ENCODE peak calls at places on chromosomes 2 and 18, in four cellular contexts. One of them, this sample, is unnamed.
A peak's percentile ranks its signal among the peaks of the same experiment; 100 is the strongest.

GRCh38 chr18:58754544-58755068 is 83.3 kb downstream of the MALT1 start:
- DNase-seq in H1: no peak
- DNase-seq in HepG2: no peak
- DNase-seq in GM12878: no peak
- DNase-seq in this sample: no peak

GRCh38 chr2:197256771-197257170 is 53.8 kb downstream of the ANKRD44 start:
- DNase-seq in H1: no peak
- DNase-seq in HepG2: no peak
- DNase-seq in GM12878: no peak
- DNase-seq in this sample: no peak

GRCh38 chr2:218956039-218956438 is 3.4 kb upstream of the CDK5R2 start:
- DNase-seq in GM12878: no peak
- DNase-seq in HepG2: no peak
- DNase-seq in H1: no peak
- DNase-seq in this sample: no peak

GRCh38 chr18:73407506-73407905 is 539.7 kb upstream of the NETO1 start:
- DNase-seq in H1: no peak
- DNase-seq in GM12878: no peak
- DNase-seq in HepG2: no peak
- DNase-seq in this sample: no peak

GRCh38 chr2:96342085-96342484 is 6.5 kb downstream of the NCAPH start:
- DNase-seq in H1: no peak
- DNase-seq in GM12878: no peak
- DNase-seq in HepG2: peak; percentile 67
- DNase-seq in this sample: no peak

GRCh38 chr2:31694444-31694843 is 113.7 kb upstream of the SRD5A2 start:
- DNase-seq in H1: no peak
- DNase-seq in GM12878: no peak
- DNase-seq in HepG2: peak; percentile 43
- DNase-seq in this sample: peak; percentile 21

GRCh38 chr18:70044626-70045025 is 97.0 kb upstream of the CD226 start:
- DNase-seq in H1: no peak
- DNase-seq in GM12878: no peak
- DNase-seq in HepG2: no peak
- DNase-seq in this sample: no peak

GRCh38 chr2:124180635-124181034 is 155.5 kb downstream of the CNTNAP5 start:
- DNase-seq in H1: no peak
- DNase-seq in HepG2: no peak
- DNase-seq in GM12878: no peak
- DNase-seq in this sample: no peak

GRCh38 chr2:155250800-155251199 is 552.3 kb downstream of the KCNJ3 start:
- DNase-seq in H1: no peak
- DNase-seq in HepG2: peak; percentile 9
- DNase-seq in GM12878: no peak
- DNase-seq in this sample: peak; percentile 13

GRCh38 chr2:208373460-208374089 is 33.0 kb upstream of the PTH2R start:
- DNase-seq in HepG2: peak; percentile 43
- DNase-seq in GM12878: no peak
- DNase-seq in H1: no peak
- DNase-seq in this sample: peak; percentile 64

GRCh38 chr2:151632993-151633592 is 101.2 kb downstream of the NEB start:
- DNase-seq in HepG2: peak; percentile 31
- DNase-seq in H1: no peak
- DNase-seq in GM12878: no peak
- DNase-seq in this sample: no peak

GRCh38 chr2:191128172-191128910 is 22.5 kb downstream of the STAT4 start:
- DNase-seq in HepG2: no peak
- DNase-seq in GM12878: no peak
- DNase-seq in H1: no peak
- DNase-seq in this sample: no peak

GRCh38 chr2:239462671-239463506 is 62.1 kb upstream of the HDAC4 start:
- DNase-seq in HepG2: no peak
- DNase-seq in H1: peak; percentile 20
- DNase-seq in GM12878: no peak
- DNase-seq in this sample: no peak

GRCh38 chr2:183010112-183010511 is 28.1 kb downstream of the NCKAP1 start:
- DNase-seq in GM12878: no peak
- DNase-seq in HepG2: no peak
- DNase-seq in H1: peak; percentile 67
- DNase-seq in this sample: peak; percentile 69

GRCh38 chr2:84958135-84959044 is 12.6 kb upstream of the KCMF1 start:
- DNase-seq in HepG2: peak; percentile 80
- DNase-seq in GM12878: no peak
- DNase-seq in H1: peak; percentile 78
- DNase-seq in this sample: peak; percentile 37

GRCh38 chr2:119645173-119645846 is 33.7 kb upstream of the TMEM177 start:
- DNase-seq in H1: no peak
- DNase-seq in HepG2: no peak
- DNase-seq in GM12878: no peak
- DNase-seq in this sample: no peak

GRCh38 chr18:79772865-79773696 is 24.7 kb upstream of the KCNG2 start:
- DNase-seq in HepG2: no peak
- DNase-seq in H1: peak; percentile 30
- DNase-seq in GM12878: no peak
- DNase-seq in this sample: no peak

GRCh38 chr18:6752200-6752873 is 22.8 kb downstream of the ARHGAP28 start:
- DNase-seq in H1: no peak
- DNase-seq in HepG2: no peak
- DNase-seq in GM12878: no peak
- DNase-seq in this sample: no peak

GRCh38 chr2:8625399-8626283 is 56.2 kb upstream of the ID2 start:
- DNase-seq in HepG2: peak; percentile 96
- DNase-seq in GM12878: no peak
- DNase-seq in H1: no peak
- DNase-seq in this sample: no peak

GRCh38 chr2:59276917-59277316 is 1035.8 kb upstream of the FANCL start:
- DNase-seq in GM12878: no peak
- DNase-seq in H1: no peak
- DNase-seq in HepG2: no peak
- DNase-seq in this sample: no peak

GRCh38 chr2:55155206-55155605 is 76.9 kb downstream of the CLHC1 start:
- DNase-seq in GM12878: no peak
- DNase-seq in H1: no peak
- DNase-seq in HepG2: no peak
- DNase-seq in this sample: no peak

GRCh38 chr2:206701952-206702630 is 16.1 kb downstream of the DYTN start:
- DNase-seq in H1: no peak
- DNase-seq in GM12878: no peak
- DNase-seq in HepG2: no peak
- DNase-seq in this sample: peak; percentile 18

GRCh38 chr18:58831610-58832009 is 33.1 kb upstream of the ZNF532 start:
- DNase-seq in GM12878: no peak
- DNase-seq in HepG2: no peak
- DNase-seq in H1: no peak
- DNase-seq in this sample: no peak

GRCh38 chr18:77101410-77102245 is 31.0 kb downstream of the MBP start:
- DNase-seq in H1: peak; percentile 45
- DNase-seq in GM12878: peak; percentile 61
- DNase-seq in HepG2: no peak
- DNase-seq in this sample: no peak

GRCh38 chr2:43481927-43482542 is 113.8 kb downstream of the THADA start:
- DNase-seq in GM12878: no peak
- DNase-seq in H1: no peak
- DNase-seq in HepG2: no peak
- DNase-seq in this sample: no peak

GRCh38 chr2:200411831-200412230 is 98.0 kb downstream of the KCTD18 start:
- DNase-seq in H1: no peak
- DNase-seq in GM12878: no peak
- DNase-seq in HepG2: peak; percentile 13
- DNase-seq in this sample: no peak

GRCh38 chr2:129061079-129061785 is 742.6 kb upstream of the HS6ST1 start:
- DNase-seq in H1: no peak
- DNase-seq in GM12878: peak; percentile 35
- DNase-seq in HepG2: no peak
- DNase-seq in this sample: no peak

GRCh38 chr2:29751390-29751789 is 170.0 kb downstream of the ALK start:
- DNase-seq in GM12878: no peak
- DNase-seq in H1: no peak
- DNase-seq in HepG2: no peak
- DNase-seq in this sample: no peak

GRCh38 chr2:46915281-46915810 is at the start of gene MCFD2:
- DNase-seq in H1: no peak
- DNase-seq in HepG2: no peak
- DNase-seq in GM12878: no peak
- DNase-seq in this sample: no peak

DNA sequence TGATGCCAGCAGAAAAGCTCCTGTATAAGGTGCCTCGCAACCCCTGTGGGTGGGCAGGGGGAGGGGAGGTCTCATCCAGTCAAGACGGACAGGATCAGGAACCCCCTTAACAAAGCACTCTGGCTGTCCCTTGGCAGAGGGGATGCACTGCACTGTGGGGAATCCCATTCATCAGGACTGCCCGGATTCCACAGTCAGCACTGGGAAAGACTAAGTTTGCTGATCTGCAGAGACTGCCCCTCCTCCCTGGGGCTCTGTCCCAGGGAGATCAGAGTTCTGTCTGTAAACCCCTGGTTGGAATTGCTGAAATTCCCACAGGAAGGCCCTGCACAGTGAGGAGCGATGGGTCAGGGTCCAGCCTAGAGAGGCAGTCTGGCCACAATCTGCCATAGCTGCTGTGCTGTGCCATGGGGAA is 149.5 kb upstream of the RBBP8 start:
- DNase-seq in HepG2: peak; percentile 69
- DNase-seq in GM12878: no peak
- DNase-seq in H1: peak; percentile 48
- DNase-seq in this sample: no peak
- TF ChIP-seq SUZ12 in HepG2: no peak
- TF ChIP-seq SUZ12 in GM12878: no peak
- TF ChIP-seq SUZ12 in H1: no peak
- TF ChIP-seq SUZ12 in this sample: no peak

GRCh38 chr2:20641123-20641985 is 9.5 kb downstream of the HS1BP3 start:
- DNase-seq in HepG2: no peak
- DNase-seq in H1: no peak
- DNase-seq in GM12878: no peak
- DNase-seq in this sample: no peak
- TF ChIP-seq SUZ12 in HepG2: no peak
- TF ChIP-seq SUZ12 in H1: no peak
- TF ChIP-seq SUZ12 in GM12878: no peak
- TF ChIP-seq SUZ12 in this sample: no peak

GRCh38 chr2:3267549-3267867 is 110.1 kb downstream of the EIPR1 start:
- DNase-seq in HepG2: no peak
- DNase-seq in H1: peak; percentile 30
- DNase-seq in GM12878: no peak
- DNase-seq in this sample: no peak
- TF ChIP-seq SUZ12 in HepG2: no peak
- TF ChIP-seq SUZ12 in H1: no peak
- TF ChIP-seq SUZ12 in GM12878: no peak
- TF ChIP-seq SUZ12 in this sample: no peak

DNA sequence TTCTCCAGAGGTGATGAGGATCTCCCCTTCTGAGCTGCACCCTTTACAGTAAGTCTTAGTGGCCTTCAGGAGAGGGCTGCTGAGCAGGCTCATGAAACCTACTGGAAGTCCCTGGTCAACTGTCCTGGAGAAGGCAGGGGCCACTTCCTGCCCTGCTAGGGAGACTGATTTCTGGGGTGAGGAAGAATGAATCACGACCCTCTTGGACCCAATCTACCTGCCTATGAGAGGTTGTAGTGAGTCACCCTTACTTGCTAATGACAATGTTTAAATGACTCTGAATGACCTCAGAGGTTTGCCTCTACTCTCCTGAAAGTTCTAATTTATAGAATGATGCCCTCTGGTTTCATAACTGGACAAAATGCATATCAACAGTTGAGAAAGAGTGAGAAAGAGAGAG is 79.4 kb upstream of the FAM136A start:
- DNase-seq in H1: no peak
- DNase-seq in GM12878: no peak
- DNase-seq in HepG2: no peak
- DNase-seq in this sample: no peak
- TF ChIP-seq SUZ12 in H1: no peak
- TF ChIP-seq SUZ12 in GM12878: no peak
- TF ChIP-seq SUZ12 in HepG2: no peak
- TF ChIP-seq SUZ12 in this sample: no peak

DNA sequence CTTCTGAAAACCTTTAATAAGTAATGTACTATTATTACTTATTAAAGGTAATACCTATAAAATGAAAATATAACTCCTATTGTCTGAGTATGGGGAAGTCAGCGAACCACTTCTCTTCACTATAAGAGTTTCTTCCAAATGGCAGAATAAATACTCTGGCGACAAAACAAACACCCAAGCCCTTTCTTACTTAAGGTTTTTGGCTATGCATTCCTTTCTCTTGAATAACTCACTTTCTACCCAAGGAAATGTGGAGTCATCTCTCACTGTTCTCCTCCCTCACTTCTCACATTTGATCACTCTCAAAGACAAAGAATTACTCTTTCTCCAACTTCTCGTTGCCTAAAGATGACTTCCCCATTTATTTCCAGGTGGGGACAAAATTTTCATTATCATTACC is 816.8 kb upstream of the CRIM1 start:
- DNase-seq in GM12878: no peak
- DNase-seq in H1: no peak
- DNase-seq in HepG2: no peak
- DNase-seq in this sample: no peak
- TF ChIP-seq SUZ12 in GM12878: no peak
- TF ChIP-seq SUZ12 in H1: no peak
- TF ChIP-seq SUZ12 in HepG2: no peak
- TF ChIP-seq SUZ12 in this sample: no peak

GRCh38 chr2:40955635-40956034 is 503.7 kb upstream of the SLC8A1 start:
- DNase-seq in GM12878: no peak
- DNase-seq in HepG2: no peak
- DNase-seq in H1: no peak
- DNase-seq in this sample: no peak
- TF ChIP-seq SUZ12 in GM12878: no peak
- TF ChIP-seq SUZ12 in HepG2: no peak
- TF ChIP-seq SUZ12 in H1: no peak
- TF ChIP-seq SUZ12 in this sample: no peak

GRCh38 chr2:202032841-202033316 is 776 bp upstream of the FZD7 start:
- DNase-seq in HepG2: no peak
- DNase-seq in GM12878: no peak
- DNase-seq in H1: peak; percentile 84
- DNase-seq in this sample: peak; percentile 55
- TF ChIP-seq SUZ12 in HepG2: no peak
- TF ChIP-seq SUZ12 in GM12878: no peak
- TF ChIP-seq SUZ12 in H1: no peak
- TF ChIP-seq SUZ12 in this sample: no peak

GRCh38 chr2:138846216-138846821 is 66.1 kb upstream of the NXPH2 start:
- DNase-seq in HepG2: peak; percentile 34
- DNase-seq in H1: no peak
- DNase-seq in GM12878: no peak
- DNase-seq in this sample: peak; percentile 50
- TF ChIP-seq SUZ12 in HepG2: no peak
- TF ChIP-seq SUZ12 in H1: no peak
- TF ChIP-seq SUZ12 in GM12878: no peak
- TF ChIP-seq SUZ12 in this sample: no peak

DNA sequence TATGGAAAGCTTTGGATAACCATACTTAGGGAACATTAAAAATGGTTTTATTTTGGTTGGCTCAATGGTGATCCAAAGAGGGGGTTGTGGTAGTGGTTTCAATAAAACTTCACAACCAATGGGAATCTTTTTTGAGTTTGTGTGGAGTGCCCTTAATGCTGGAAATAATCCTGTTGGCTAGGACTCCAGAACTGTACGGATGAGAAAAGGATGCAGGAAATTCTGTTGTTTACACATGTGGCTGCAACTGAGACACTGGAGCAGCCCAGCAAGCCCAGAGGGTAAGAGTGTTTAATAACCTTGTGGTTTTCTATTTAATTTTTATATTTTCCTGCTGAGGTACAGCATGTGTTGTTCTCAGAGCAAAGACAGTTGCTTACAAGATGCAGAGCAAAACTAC is at the start of gene CCDC102B:
- DNase-seq in HepG2: no peak
- DNase-seq in GM12878: no peak
- DNase-seq in H1: no peak
- DNase-seq in this sample: no peak
- TF ChIP-seq SUZ12 in HepG2: no peak
- TF ChIP-seq SUZ12 in GM12878: no peak
- TF ChIP-seq SUZ12 in H1: no peak
- TF ChIP-seq SUZ12 in this sample: no peak

GRCh38 chr2:23565814-23566213 is 180.8 kb downstream of the KLHL29 start:
- DNase-seq in HepG2: no peak
- DNase-seq in H1: no peak
- DNase-seq in GM12878: no peak
- DNase-seq in this sample: no peak
- TF ChIP-seq SUZ12 in HepG2: no peak
- TF ChIP-seq SUZ12 in H1: no peak
- TF ChIP-seq SUZ12 in GM12878: no peak
- TF ChIP-seq SUZ12 in this sample: no peak

This sample was measured in HEK293T.